ENCODE peak calls at places on chromosomes 5 and 9, in seven cellular contexts. One of them, this sample, is unnamed.

GRCh38 chr5:90170231-90170630 is 239.3 kb downstream of the CETN3 start:
- DNase-seq in heart left ventricle: no peak
- DNase-seq in body of pancreas: no peak
- DNase-seq in tibial nerve: no peak
- DNase-seq in spleen: no peak
- DNase-seq in GM12878: no peak
- DNase-seq in prostate gland: no peak
- DNase-seq in this sample: no peak

GRCh38 chr9:134768332-134769083 is 112.1 kb upstream of the FCN2 start:
- DNase-seq in heart left ventricle: peak
- DNase-seq in body of pancreas: no peak
- DNase-seq in tibial nerve: no peak
- DNase-seq in spleen: no peak
- DNase-seq in GM12878: no peak
- DNase-seq in prostate gland: no peak
- DNase-seq in this sample: no peak

GRCh38 chr9:137069508-137070071 is 767 bp downstream of the SAPCD2 start:
- DNase-seq in heart left ventricle: peak
- DNase-seq in body of pancreas: no peak
- DNase-seq in tibial nerve: no peak
- DNase-seq in spleen: peak
- DNase-seq in GM12878: no peak
- DNase-seq in prostate gland: no peak
- DNase-seq in this sample: peak

GRCh38 chr5:139660916-139661814 is 13.0 kb downstream of the CXXC5 start:
- DNase-seq in heart left ventricle: peak
- DNase-seq in body of pancreas: peak
- DNase-seq in tibial nerve: peak
- DNase-seq in spleen: peak
- DNase-seq in GM12878: no peak
- DNase-seq in prostate gland: peak
- DNase-seq in this sample: peak

GRCh38 chr9:123493627-123494026 is 137.6 kb downstream of the CRB2 start:
- DNase-seq in heart left ventricle: no peak
- DNase-seq in body of pancreas: no peak
- DNase-seq in tibial nerve: no peak
- DNase-seq in spleen: no peak
- DNase-seq in GM12878: no peak
- DNase-seq in prostate gland: no peak
- DNase-seq in this sample: no peak

GRCh38 chr5:124457901-124458300 is 288.5 kb downstream of the ZNF608 start:
- DNase-seq in heart left ventricle: no peak
- DNase-seq in body of pancreas: no peak
- DNase-seq in tibial nerve: no peak
- DNase-seq in spleen: no peak
- DNase-seq in GM12878: no peak
- DNase-seq in prostate gland: no peak
- DNase-seq in this sample: no peak

GRCh38 chr5:134127988-134128647 is 13.6 kb downstream of the TCF7 start:
- DNase-seq in heart left ventricle: no peak
- DNase-seq in body of pancreas: no peak
- DNase-seq in tibial nerve: no peak
- DNase-seq in spleen: peak
- DNase-seq in GM12878: no peak
- DNase-seq in prostate gland: no peak
- DNase-seq in this sample: no peak

GRCh38 chr5:128436825-128437224 is 101.2 kb downstream of the FBN2 start:
- DNase-seq in heart left ventricle: no peak
- DNase-seq in body of pancreas: no peak
- DNase-seq in tibial nerve: no peak
- DNase-seq in spleen: no peak
- DNase-seq in GM12878: no peak
- DNase-seq in prostate gland: no peak
- DNase-seq in this sample: no peak

GRCh38 chr9:109198736-109199384 is 31.8 kb upstream of the FRRS1L start:
- DNase-seq in heart left ventricle: no peak
- DNase-seq in body of pancreas: no peak
- DNase-seq in tibial nerve: no peak
- DNase-seq in spleen: no peak
- DNase-seq in GM12878: no peak
- DNase-seq in prostate gland: no peak
- DNase-seq in this sample: no peak

GRCh38 chr9:97511762-97512429 is 10.4 kb downstream of the TMOD1 start:
- DNase-seq in heart left ventricle: no peak
- DNase-seq in body of pancreas: no peak
- DNase-seq in tibial nerve: no peak
- DNase-seq in spleen: no peak
- DNase-seq in GM12878: no peak
- DNase-seq in prostate gland: no peak
- DNase-seq in this sample: no peak

GRCh38 chr9:90741036-90741435 is 60.6 kb upstream of the SYK start:
- DNase-seq in heart left ventricle: no peak
- DNase-seq in body of pancreas: no peak
- DNase-seq in tibial nerve: no peak
- DNase-seq in spleen: no peak
- DNase-seq in GM12878: no peak
- DNase-seq in prostate gland: no peak
- DNase-seq in this sample: no peak

GRCh38 chr9:127049044-127049443 is 73.4 kb downstream of the ANGPTL2 start:
- DNase-seq in heart left ventricle: no peak
- DNase-seq in body of pancreas: no peak
- DNase-seq in tibial nerve: no peak
- DNase-seq in spleen: no peak
- DNase-seq in GM12878: peak
- DNase-seq in prostate gland: peak
- DNase-seq in this sample: peak

GRCh38 chr9:95285307-95285706 is 32.2 kb downstream of the FANCC start:
- DNase-seq in heart left ventricle: no peak
- DNase-seq in body of pancreas: no peak
- DNase-seq in tibial nerve: no peak
- DNase-seq in spleen: no peak
- DNase-seq in GM12878: no peak
- DNase-seq in prostate gland: no peak
- DNase-seq in this sample: no peak

GRCh38 chr9:4277531-4277991 is 22.3 kb downstream of the GLIS3 start:
- DNase-seq in heart left ventricle: no peak
- DNase-seq in body of pancreas: no peak
- DNase-seq in tibial nerve: no peak
- DNase-seq in spleen: no peak
- DNase-seq in GM12878: no peak
- DNase-seq in prostate gland: no peak
- DNase-seq in this sample: no peak

GRCh38 chr9:29332789-29333188 is 1759.5 kb upstream of the C9orf72 start:
- DNase-seq in heart left ventricle: no peak
- DNase-seq in body of pancreas: no peak
- DNase-seq in tibial nerve: no peak
- DNase-seq in spleen: no peak
- DNase-seq in GM12878: no peak
- DNase-seq in prostate gland: no peak
- DNase-seq in this sample: no peak

GRCh38 chr5:142301487-142302035 is 23.3 kb downstream of the SPRY4 start:
- DNase-seq in heart left ventricle: no peak
- DNase-seq in body of pancreas: no peak
- DNase-seq in tibial nerve: no peak
- DNase-seq in spleen: no peak
- DNase-seq in GM12878: no peak
- DNase-seq in prostate gland: no peak
- DNase-seq in this sample: no peak

GRCh38 chr9:4117835-4118610 is 181.8 kb downstream of the GLIS3 start:
- DNase-seq in heart left ventricle: no peak
- DNase-seq in body of pancreas: no peak
- DNase-seq in tibial nerve: no peak
- DNase-seq in spleen: peak
- DNase-seq in GM12878: no peak
- DNase-seq in prostate gland: no peak
- DNase-seq in this sample: no peak

GRCh38 chr9:28503573-28503972 is 930.3 kb upstream of the C9orf72 start:
- DNase-seq in heart left ventricle: no peak
- DNase-seq in body of pancreas: no peak
- DNase-seq in tibial nerve: no peak
- DNase-seq in spleen: no peak
- DNase-seq in GM12878: no peak
- DNase-seq in prostate gland: no peak
- DNase-seq in this sample: no peak

GRCh38 chr9:137630684-137631083 is 11.9 kb downstream of the EHMT1 start:
- DNase-seq in heart left ventricle: no peak
- DNase-seq in body of pancreas: no peak
- DNase-seq in tibial nerve: no peak
- DNase-seq in spleen: no peak
- DNase-seq in GM12878: no peak
- DNase-seq in prostate gland: no peak
- DNase-seq in this sample: no peak

GRCh38 chr9:123365287-123365880 is 9.4 kb downstream of the CRB2 start:
- DNase-seq in heart left ventricle: no peak
- DNase-seq in body of pancreas: no peak
- DNase-seq in tibial nerve: no peak
- DNase-seq in spleen: no peak
- DNase-seq in GM12878: no peak
- DNase-seq in prostate gland: no peak
- DNase-seq in this sample: no peak

GRCh38 chr5:54727874-54728273 is 210.3 kb downstream of the SNX18 start:
- DNase-seq in heart left ventricle: no peak
- DNase-seq in body of pancreas: no peak
- DNase-seq in tibial nerve: no peak
- DNase-seq in spleen: no peak
- DNase-seq in GM12878: no peak
- DNase-seq in prostate gland: no peak
- DNase-seq in this sample: no peak

GRCh38 chr5:34762321-34762871 is 76.6 kb upstream of the TTC23L start:
- DNase-seq in heart left ventricle: peak
- DNase-seq in body of pancreas: no peak
- DNase-seq in tibial nerve: peak
- DNase-seq in spleen: no peak
- DNase-seq in GM12878: no peak
- DNase-seq in prostate gland: no peak
- DNase-seq in this sample: peak

GRCh38 chr5:53397845-53398244 is 82.6 kb upstream of the FST start:
- DNase-seq in heart left ventricle: peak
- DNase-seq in body of pancreas: no peak
- DNase-seq in tibial nerve: no peak
- DNase-seq in spleen: no peak
- DNase-seq in GM12878: no peak
- DNase-seq in prostate gland: no peak
- DNase-seq in this sample: no peak

GRCh38 chr5:74239268-74239667 is 401.3 kb downstream of the ENC1 start:
- DNase-seq in heart left ventricle: no peak
- DNase-seq in body of pancreas: no peak
- DNase-seq in tibial nerve: no peak
- DNase-seq in spleen: no peak
- DNase-seq in GM12878: no peak
- DNase-seq in prostate gland: no peak
- DNase-seq in this sample: no peak

GRCh38 chr5:95549030-95549429 is 5.7 kb downstream of the SKIC3 start:
- DNase-seq in heart left ventricle: no peak
- DNase-seq in body of pancreas: no peak
- DNase-seq in tibial nerve: no peak
- DNase-seq in spleen: no peak
- DNase-seq in GM12878: no peak
- DNase-seq in prostate gland: no peak
- DNase-seq in this sample: no peak

GRCh38 chr5:37580106-37580505 is 201.0 kb downstream of the WDR70 start:
- DNase-seq in heart left ventricle: no peak
- DNase-seq in body of pancreas: no peak
- DNase-seq in tibial nerve: no peak
- DNase-seq in spleen: no peak
- DNase-seq in GM12878: no peak
- DNase-seq in prostate gland: no peak
- DNase-seq in this sample: no peak

GRCh38 chr5:154741415-154741814 is 13.8 kb upstream of the LARP1 start:
- DNase-seq in heart left ventricle: no peak
- DNase-seq in body of pancreas: no peak
- DNase-seq in tibial nerve: no peak
- DNase-seq in spleen: no peak
- DNase-seq in GM12878: no peak
- DNase-seq in prostate gland: no peak
- DNase-seq in this sample: no peak

DNA sequence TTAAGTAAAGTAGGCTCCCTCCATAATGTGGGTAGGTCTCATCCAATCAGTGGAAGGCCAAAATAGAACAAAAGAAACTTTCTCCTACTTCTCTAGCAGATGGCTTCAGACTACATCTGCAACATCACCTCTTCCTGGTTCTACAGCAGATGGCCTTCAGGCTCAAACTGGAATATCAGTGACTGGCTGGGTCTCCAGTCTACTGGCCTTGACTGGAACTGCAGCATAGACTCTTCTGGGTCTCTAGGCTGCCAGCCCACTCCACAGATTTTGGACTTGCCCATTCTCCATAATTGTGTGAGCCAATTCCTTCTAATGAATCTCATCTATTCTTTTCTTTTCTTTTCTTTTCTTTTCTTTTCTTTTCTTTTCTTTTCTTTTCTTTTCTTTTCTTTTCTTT is 64.8 kb downstream of the ACER2 start:
- DNase-seq in heart left ventricle: no peak
- DNase-seq in body of pancreas: no peak
- DNase-seq in tibial nerve: no peak
- DNase-seq in spleen: no peak
- DNase-seq in GM12878: no peak
- DNase-seq in prostate gland: no peak
- DNase-seq in this sample: no peak
- TF ChIP-seq CTCF in heart left ventricle: no peak
- TF ChIP-seq CTCF in body of pancreas: no peak
- TF ChIP-seq CTCF in tibial nerve: no peak
- TF ChIP-seq CTCF in spleen: no peak
- TF ChIP-seq CTCF in GM12878: no peak
- TF ChIP-seq CTCF in prostate gland: no peak
- TF ChIP-seq CTCF in this sample: no peak

GRCh38 chr5:108303086-108303485 is 78.8 kb downstream of the FBXL17 start:
- DNase-seq in heart left ventricle: no peak
- DNase-seq in body of pancreas: no peak
- DNase-seq in tibial nerve: no peak
- DNase-seq in spleen: no peak
- DNase-seq in GM12878: no peak
- DNase-seq in prostate gland: no peak
- DNase-seq in this sample: no peak
- TF ChIP-seq POLR2A in heart left ventricle: no peak
- TF ChIP-seq POLR2A in body of pancreas: no peak
- TF ChIP-seq POLR2A in tibial nerve: no peak
- TF ChIP-seq POLR2A in spleen: no peak
- TF ChIP-seq POLR2A in GM12878: no peak
- TF ChIP-seq POLR2A in prostate gland: no peak
- TF ChIP-seq POLR2A in this sample: no peak

GRCh38 chr9:88583901-88584596 is 49.1 kb downstream of the NXNL2 start:
- DNase-seq in heart left ventricle: no peak
- DNase-seq in body of pancreas: no peak
- DNase-seq in tibial nerve: no peak
- DNase-seq in spleen: no peak
- DNase-seq in GM12878: no peak
- DNase-seq in prostate gland: no peak
- DNase-seq in this sample: no peak
- TF ChIP-seq CTCF in heart left ventricle: no peak
- TF ChIP-seq CTCF in body of pancreas: no peak
- TF ChIP-seq CTCF in tibial nerve: no peak
- TF ChIP-seq CTCF in spleen: no peak
- TF ChIP-seq CTCF in GM12878: no peak
- TF ChIP-seq CTCF in prostate gland: no peak
- TF ChIP-seq CTCF in this sample: no peak

GRCh38 chr9:105004466-105005090 is 76.6 kb upstream of the ABCA1 start:
- DNase-seq in heart left ventricle: no peak
- DNase-seq in body of pancreas: no peak
- DNase-seq in tibial nerve: no peak
- DNase-seq in spleen: no peak
- DNase-seq in GM12878: no peak
- DNase-seq in prostate gland: no peak
- DNase-seq in this sample: no peak

GRCh38 chr9:105006514-105006913 is 78.6 kb upstream of the ABCA1 start:
- DNase-seq in heart left ventricle: no peak
- DNase-seq in body of pancreas: no peak
- DNase-seq in tibial nerve: no peak
- DNase-seq in spleen: no peak
- DNase-seq in GM12878: no peak
- DNase-seq in prostate gland: no peak
- DNase-seq in this sample: no peak

GRCh38 chr9:105007143-105007542 is 79.2 kb upstream of the ABCA1 start:
- DNase-seq in heart left ventricle: no peak
- DNase-seq in body of pancreas: no peak
- DNase-seq in tibial nerve: no peak
- DNase-seq in spleen: no peak
- DNase-seq in GM12878: no peak
- DNase-seq in prostate gland: no peak
- DNase-seq in this sample: peak
- TF ChIP-seq POLR2A in heart left ventricle: no peak
- TF ChIP-seq POLR2A in body of pancreas: no peak
- TF ChIP-seq POLR2A in tibial nerve: no peak
- TF ChIP-seq POLR2A in spleen: no peak
- TF ChIP-seq POLR2A in GM12878: no peak
- TF ChIP-seq POLR2A in prostate gland: no peak
- TF ChIP-seq POLR2A in this sample: no peak